ENCODE peak calls at places on chromosome 13, in seven cellular contexts. One of them, this sample, is unnamed.
A peak's percentile ranks its signal among the peaks of the same experiment; 100 is the strongest.

GRCh38 chr13:59477011-59477410 is 686.7 kb downstream of the DIAPH3 start:
- DNase-seq in naive thymus-derived CD4-positive, alpha-beta T cell: no peak
- DNase-seq in mesendoderm: no peak
- DNase-seq in right lobe of liver: no peak
- DNase-seq in uterus: no peak
- DNase-seq in neural progenitor cell: no peak
- DNase-seq in mammary epithelial cell: no peak
- DNase-seq in this sample: no peak

GRCh38 chr13:44096906-44097305 is 217.2 kb downstream of the LACC1 start:
- DNase-seq in naive thymus-derived CD4-positive, alpha-beta T cell: no peak
- DNase-seq in mesendoderm: no peak
- DNase-seq in right lobe of liver: no peak
- DNase-seq in uterus: no peak
- DNase-seq in neural progenitor cell: no peak
- DNase-seq in mammary epithelial cell: no peak
- DNase-seq in this sample: no peak

GRCh38 chr13:93249259-93249917 is 22.8 kb downstream of the GPC6 start:
- DNase-seq in naive thymus-derived CD4-positive, alpha-beta T cell: no peak
- DNase-seq in mesendoderm: peak; percentile 79
- DNase-seq in right lobe of liver: no peak
- DNase-seq in uterus: no peak
- DNase-seq in neural progenitor cell: no peak
- DNase-seq in mammary epithelial cell: peak; percentile 84
- DNase-seq in this sample: no peak

GRCh38 chr13:73957889-73958288 is 176.3 kb downstream of the KLF12 start:
- DNase-seq in naive thymus-derived CD4-positive, alpha-beta T cell: no peak
- DNase-seq in mesendoderm: no peak
- DNase-seq in right lobe of liver: no peak
- DNase-seq in uterus: no peak
- DNase-seq in neural progenitor cell: no peak
- DNase-seq in mammary epithelial cell: no peak
- DNase-seq in this sample: no peak

GRCh38 chr13:31008400-31009115 is 76.1 kb downstream of the TEX26 start:
- DNase-seq in naive thymus-derived CD4-positive, alpha-beta T cell: no peak
- DNase-seq in mesendoderm: no peak
- DNase-seq in right lobe of liver: no peak
- DNase-seq in uterus: no peak
- DNase-seq in neural progenitor cell: no peak
- DNase-seq in mammary epithelial cell: peak; percentile 34
- DNase-seq in this sample: no peak

GRCh38 chr13:110737555-110737954 is 24.1 kb downstream of the ING1 start:
- DNase-seq in naive thymus-derived CD4-positive, alpha-beta T cell: no peak
- DNase-seq in mesendoderm: no peak
- DNase-seq in right lobe of liver: no peak
- DNase-seq in uterus: no peak
- DNase-seq in neural progenitor cell: no peak
- DNase-seq in mammary epithelial cell: no peak
- DNase-seq in this sample: no peak

GRCh38 chr13:76020421-76020955 is 384.4 kb downstream of the LMO7 start:
- DNase-seq in naive thymus-derived CD4-positive, alpha-beta T cell: no peak
- DNase-seq in mesendoderm: no peak
- DNase-seq in right lobe of liver: no peak
- DNase-seq in uterus: no peak
- DNase-seq in neural progenitor cell: no peak
- DNase-seq in mammary epithelial cell: no peak
- DNase-seq in this sample: no peak

GRCh38 chr13:111516712-111517640 is 196.5 kb downstream of the TEX29 start:
- DNase-seq in naive thymus-derived CD4-positive, alpha-beta T cell: no peak
- DNase-seq in mesendoderm: no peak
- DNase-seq in right lobe of liver: no peak
- DNase-seq in uterus: no peak
- DNase-seq in neural progenitor cell: no peak
- DNase-seq in mammary epithelial cell: no peak
- DNase-seq in this sample: no peak

GRCh38 chr13:109730832-109731335 is 55.5 kb downstream of the IRS2 start:
- DNase-seq in naive thymus-derived CD4-positive, alpha-beta T cell: no peak
- DNase-seq in mesendoderm: no peak
- DNase-seq in right lobe of liver: no peak
- DNase-seq in uterus: no peak
- DNase-seq in neural progenitor cell: no peak
- DNase-seq in mammary epithelial cell: no peak
- DNase-seq in this sample: no peak

GRCh38 chr13:45473627-45474026 is 8.9 kb downstream of the COG3 start:
- DNase-seq in naive thymus-derived CD4-positive, alpha-beta T cell: peak; percentile 44
- DNase-seq in mesendoderm: peak; percentile 71
- DNase-seq in right lobe of liver: no peak
- DNase-seq in uterus: no peak
- DNase-seq in neural progenitor cell: peak; percentile 24
- DNase-seq in mammary epithelial cell: no peak
- DNase-seq in this sample: no peak

GRCh38 chr13:40764587-40765403 is 6.2 kb downstream of the MRPS31 start:
- DNase-seq in naive thymus-derived CD4-positive, alpha-beta T cell: no peak
- DNase-seq in mesendoderm: no peak
- DNase-seq in right lobe of liver: peak; percentile 43
- DNase-seq in uterus: no peak
- DNase-seq in neural progenitor cell: no peak
- DNase-seq in mammary epithelial cell: peak; percentile 40
- DNase-seq in this sample: no peak
- H3K27ac ChIP-seq in naive thymus-derived CD4-positive, alpha-beta T cell: no peak overlapping the region
- H3K27ac ChIP-seq in mesendoderm: no peak overlapping the region
- H3K27ac ChIP-seq in right lobe of liver: peak overlapping the region; percentile 50
- H3K27ac ChIP-seq in uterus: no peak overlapping the region
- H3K27ac ChIP-seq in neural progenitor cell: no peak overlapping the region
- H3K27ac ChIP-seq in mammary epithelial cell: peak overlapping the region; percentile 12
- H3K27ac ChIP-seq in this sample: no peak overlapping the region

DNA sequence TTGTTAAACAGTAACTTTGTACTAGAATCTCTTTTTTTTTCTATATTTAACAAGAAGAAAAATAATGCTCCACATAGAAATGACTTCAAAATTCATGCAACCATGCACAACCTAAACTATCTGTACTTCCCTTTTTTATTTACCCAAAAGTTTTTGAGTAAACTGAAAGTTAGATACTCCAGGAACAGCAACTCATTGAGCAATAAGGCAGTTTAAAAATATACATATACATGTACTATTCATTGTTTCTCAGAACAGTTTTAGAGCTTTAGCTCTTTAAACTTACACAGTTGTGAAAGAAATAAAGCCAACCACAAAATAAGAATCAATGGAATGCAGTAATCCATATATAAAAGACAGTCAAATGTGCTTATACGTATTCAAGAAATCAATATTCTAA is 39.2 kb downstream of the MTMR6 start:
- DNase-seq in naive thymus-derived CD4-positive, alpha-beta T cell: no peak
- DNase-seq in mesendoderm: no peak
- DNase-seq in right lobe of liver: no peak
- DNase-seq in uterus: no peak
- DNase-seq in neural progenitor cell: no peak
- DNase-seq in mammary epithelial cell: no peak
- DNase-seq in this sample: no peak
- H3K27ac ChIP-seq in naive thymus-derived CD4-positive, alpha-beta T cell: no peak overlapping the region
- H3K27ac ChIP-seq in mesendoderm: no peak overlapping the region
- H3K27ac ChIP-seq in right lobe of liver: no peak overlapping the region
- H3K27ac ChIP-seq in uterus: no peak overlapping the region
- H3K27ac ChIP-seq in neural progenitor cell: no peak overlapping the region
- H3K27ac ChIP-seq in mammary epithelial cell: no peak overlapping the region
- H3K27ac ChIP-seq in this sample: no peak overlapping the region

DNA sequence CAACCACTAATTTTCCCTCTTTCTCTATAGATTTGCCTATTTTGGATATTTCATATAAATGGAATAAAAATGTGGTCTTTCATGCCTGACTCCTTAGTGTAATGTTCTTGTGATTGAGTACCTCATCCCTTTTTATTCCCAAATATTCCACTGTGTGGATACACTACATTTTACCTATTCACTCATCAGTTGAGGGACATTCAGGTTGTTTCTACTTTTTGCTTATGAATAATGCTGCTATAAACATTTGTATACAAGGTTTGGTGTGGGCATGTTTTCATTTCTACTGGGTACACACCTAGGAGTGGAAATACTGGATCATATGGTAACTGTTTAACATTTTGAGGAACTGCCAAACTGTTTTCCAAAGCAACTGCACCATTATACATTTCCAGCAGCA is 5.1 kb upstream of the WBP4 start:
- DNase-seq in naive thymus-derived CD4-positive, alpha-beta T cell: no peak
- DNase-seq in mesendoderm: no peak
- DNase-seq in right lobe of liver: no peak
- DNase-seq in uterus: no peak
- DNase-seq in neural progenitor cell: no peak
- DNase-seq in mammary epithelial cell: no peak
- DNase-seq in this sample: no peak
- H3K27ac ChIP-seq in naive thymus-derived CD4-positive, alpha-beta T cell: no peak overlapping the region
- H3K27ac ChIP-seq in mesendoderm: no peak overlapping the region
- H3K27ac ChIP-seq in right lobe of liver: no peak overlapping the region
- H3K27ac ChIP-seq in uterus: no peak overlapping the region
- H3K27ac ChIP-seq in neural progenitor cell: no peak overlapping the region
- H3K27ac ChIP-seq in mammary epithelial cell: no peak overlapping the region
- H3K27ac ChIP-seq in this sample: no peak overlapping the region

DNA sequence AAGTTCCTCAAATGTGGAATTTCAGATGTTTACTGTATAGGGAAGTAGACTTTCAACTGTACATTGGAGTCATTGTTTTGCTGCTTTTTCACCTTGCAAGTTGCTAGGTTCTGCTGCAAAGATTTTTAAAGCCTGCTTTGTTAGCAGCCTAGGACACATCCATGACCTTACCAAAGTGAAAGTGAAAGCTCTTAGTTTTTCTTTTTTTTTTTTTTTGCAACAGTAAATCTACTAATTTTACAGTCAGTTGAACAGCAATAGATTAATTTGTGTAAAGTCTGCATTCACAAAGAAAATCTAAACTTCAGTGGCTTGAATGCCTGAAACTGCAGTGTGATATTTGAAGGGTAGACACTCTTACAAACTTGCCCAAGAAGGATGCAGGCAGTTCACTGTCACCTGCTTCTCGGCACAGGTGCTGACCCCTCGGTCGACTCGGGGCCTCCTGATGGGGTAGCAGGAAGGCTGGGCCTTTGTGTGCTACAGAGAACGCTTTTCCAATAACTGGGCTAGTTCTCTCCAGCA is 5.0 kb upstream of the MTIF3 start:
- DNase-seq in naive thymus-derived CD4-positive, alpha-beta T cell: peak; percentile 37
- DNase-seq in mesendoderm: no peak
- DNase-seq in right lobe of liver: no peak
- DNase-seq in uterus: no peak
- DNase-seq in neural progenitor cell: no peak
- DNase-seq in mammary epithelial cell: no peak
- DNase-seq in this sample: no peak
- H3K27ac ChIP-seq in naive thymus-derived CD4-positive, alpha-beta T cell: peak overlapping the region; percentile 72
- H3K27ac ChIP-seq in mesendoderm: no peak overlapping the region
- H3K27ac ChIP-seq in right lobe of liver: peak overlapping the region; percentile 38
- H3K27ac ChIP-seq in uterus: peak overlapping the region; percentile 7
- H3K27ac ChIP-seq in neural progenitor cell: no peak overlapping the region
- H3K27ac ChIP-seq in mammary epithelial cell: no peak overlapping the region
- H3K27ac ChIP-seq in this sample: no peak overlapping the region

DNA sequence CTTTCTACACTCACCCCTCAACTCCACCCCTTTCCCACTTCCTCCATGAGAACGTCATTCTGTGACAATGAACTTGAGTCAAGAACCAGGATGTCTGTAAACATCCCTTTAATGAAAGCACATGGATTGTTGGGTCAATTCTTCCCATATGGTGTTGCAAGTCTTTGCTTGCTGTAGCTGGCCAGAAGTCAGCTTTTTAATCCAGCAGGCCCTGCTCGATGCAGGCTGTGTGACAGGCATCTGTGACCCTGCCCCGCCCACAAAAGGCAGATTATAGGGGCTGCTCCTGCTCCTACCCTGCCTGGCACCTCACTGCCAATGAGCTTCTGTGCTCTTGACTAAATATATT is 78.0 kb downstream of the STARD13 start:
- DNase-seq in naive thymus-derived CD4-positive, alpha-beta T cell: no peak
- DNase-seq in mesendoderm: no peak
- DNase-seq in right lobe of liver: peak; percentile 42
- DNase-seq in uterus: no peak
- DNase-seq in neural progenitor cell: no peak
- DNase-seq in mammary epithelial cell: peak; percentile 80
- DNase-seq in this sample: no peak
- H3K27ac ChIP-seq in naive thymus-derived CD4-positive, alpha-beta T cell: no peak overlapping the region
- H3K27ac ChIP-seq in mesendoderm: no peak overlapping the region
- H3K27ac ChIP-seq in right lobe of liver: peak overlapping the region; percentile 48
- H3K27ac ChIP-seq in uterus: peak overlapping the region; percentile 76
- H3K27ac ChIP-seq in neural progenitor cell: no peak overlapping the region
- H3K27ac ChIP-seq in mammary epithelial cell: peak overlapping the region; percentile 60
- H3K27ac ChIP-seq in this sample: no peak overlapping the region

DNA sequence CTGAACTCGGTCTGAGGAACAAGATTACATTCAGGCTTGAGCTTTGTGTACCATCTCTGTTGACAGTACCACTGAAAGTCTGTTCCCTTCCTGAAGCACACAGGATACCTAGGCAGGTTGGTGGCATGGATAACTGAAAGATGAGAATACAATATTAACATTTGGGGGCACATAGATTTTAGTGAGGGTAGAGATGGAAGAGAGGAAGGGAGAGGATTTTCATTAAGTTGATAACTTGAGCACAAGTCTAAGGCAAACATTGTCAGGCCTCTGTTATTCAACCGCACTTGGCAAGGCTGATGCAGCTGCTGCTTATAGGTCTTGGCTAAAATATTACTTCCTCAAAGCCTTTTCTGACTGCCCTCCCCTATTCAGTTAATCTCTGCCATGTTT is 10.9 kb downstream of the MIR17HG start:
- DNase-seq in naive thymus-derived CD4-positive, alpha-beta T cell: no peak
- DNase-seq in mesendoderm: no peak
- DNase-seq in right lobe of liver: peak; percentile 21
- DNase-seq in uterus: no peak
- DNase-seq in neural progenitor cell: no peak
- DNase-seq in mammary epithelial cell: no peak
- DNase-seq in this sample: no peak
- H3K27ac ChIP-seq in naive thymus-derived CD4-positive, alpha-beta T cell: no peak overlapping the region
- H3K27ac ChIP-seq in mesendoderm: no peak overlapping the region
- H3K27ac ChIP-seq in right lobe of liver: peak overlapping the region; percentile 14
- H3K27ac ChIP-seq in uterus: no peak overlapping the region
- H3K27ac ChIP-seq in neural progenitor cell: peak overlapping the region; percentile 69
- H3K27ac ChIP-seq in mammary epithelial cell: no peak overlapping the region
- H3K27ac ChIP-seq in this sample: no peak overlapping the region

DNA sequence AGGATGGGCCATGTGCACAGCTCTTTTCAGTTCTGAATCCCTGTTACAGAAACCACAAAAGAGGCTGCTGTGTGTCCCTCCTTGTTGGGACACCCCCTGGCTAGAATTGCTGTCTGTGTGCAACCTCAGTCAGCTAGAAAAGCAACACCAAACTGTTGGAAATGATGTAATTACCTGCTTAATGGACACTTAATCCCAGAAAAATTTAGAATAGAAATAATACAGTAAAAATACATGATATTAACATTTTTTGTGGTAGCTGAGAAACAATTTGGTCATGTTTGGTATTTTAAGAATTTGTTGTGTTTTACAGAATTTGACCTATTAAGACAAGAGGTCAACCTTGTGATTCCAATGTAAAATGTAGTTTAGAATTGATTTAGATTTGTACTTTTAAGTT is 46.8 kb downstream of the FAM124A start:
- DNase-seq in naive thymus-derived CD4-positive, alpha-beta T cell: no peak
- DNase-seq in mesendoderm: no peak
- DNase-seq in right lobe of liver: no peak
- DNase-seq in uterus: no peak
- DNase-seq in neural progenitor cell: no peak
- DNase-seq in mammary epithelial cell: no peak
- DNase-seq in this sample: no peak
- H3K27ac ChIP-seq in naive thymus-derived CD4-positive, alpha-beta T cell: no peak overlapping the region
- H3K27ac ChIP-seq in mesendoderm: no peak overlapping the region
- H3K27ac ChIP-seq in right lobe of liver: no peak overlapping the region
- H3K27ac ChIP-seq in uterus: no peak overlapping the region
- H3K27ac ChIP-seq in neural progenitor cell: no peak overlapping the region
- H3K27ac ChIP-seq in mammary epithelial cell: no peak overlapping the region
- H3K27ac ChIP-seq in this sample: no peak overlapping the region

GRCh38 chr13:98923641-98924397 is 54.0 kb downstream of the DOCK9 start:
- DNase-seq in naive thymus-derived CD4-positive, alpha-beta T cell: no peak
- DNase-seq in mesendoderm: no peak
- DNase-seq in right lobe of liver: no peak
- DNase-seq in uterus: no peak
- DNase-seq in neural progenitor cell: peak; percentile 65
- DNase-seq in mammary epithelial cell: no peak
- DNase-seq in this sample: no peak
- H3K27ac ChIP-seq in naive thymus-derived CD4-positive, alpha-beta T cell: no peak overlapping the region
- H3K27ac ChIP-seq in mesendoderm: no peak overlapping the region
- H3K27ac ChIP-seq in right lobe of liver: no peak overlapping the region
- H3K27ac ChIP-seq in uterus: no peak overlapping the region
- H3K27ac ChIP-seq in neural progenitor cell: no peak overlapping the region
- H3K27ac ChIP-seq in mammary epithelial cell: no peak overlapping the region
- H3K27ac ChIP-seq in this sample: peak overlapping the region; percentile 42

GRCh38 chr13:50909605-50910482 is at the start of gene RNASEH2B:
- DNase-seq in naive thymus-derived CD4-positive, alpha-beta T cell: peak; percentile 80
- DNase-seq in mesendoderm: peak; percentile 83
- DNase-seq in right lobe of liver: peak; percentile 75
- DNase-seq in uterus: peak; percentile 57
- DNase-seq in neural progenitor cell: peak; percentile 81
- DNase-seq in mammary epithelial cell: peak; percentile 40
- DNase-seq in this sample: no peak
- H3K27ac ChIP-seq in naive thymus-derived CD4-positive, alpha-beta T cell: peak within 1 kb of the TSS; percentile 86
- H3K27ac ChIP-seq in mesendoderm: peak within 1 kb of the TSS; percentile 25
- H3K27ac ChIP-seq in right lobe of liver: peak within 1 kb of the TSS; percentile 85
- H3K27ac ChIP-seq in uterus: peak within 1 kb of the TSS; percentile 95
- H3K27ac ChIP-seq in neural progenitor cell: no peak within 1 kb of the TSS
- H3K27ac ChIP-seq in mammary epithelial cell: peak within 1 kb of the TSS; percentile 70
- H3K27ac ChIP-seq in this sample: peak within 1 kb of the TSS; percentile 86